ENCODE peak calls at places on chromosomes 6 and 20, in five cellular contexts. A is fibroblast of villous mesenchyme, Q is AG04450, D is left lung, I is choroid plexus epithelial cell. M is an unnamed sample.

GRCh38 chr20:38023181-38024085 is 9.8 kb downstream of the TTI1 start:
- DNase-seq in A (peak), Q (peak), D (no peak), I (peak), M (no peak)

GRCh38 chr20:49696594-49696993 is 17.1 kb downstream of the B4GALT5 start:
- DNase-seq in A (no peak), Q (no peak), D (no peak), I (no peak), M (peak)

GRCh38 chr6:80250391-80250997 is 144.0 kb downstream of the BCKDHB start:
- DNase-seq in A (peak), Q (no peak), D (no peak), I (peak), M (no peak)

GRCh38 chr20:57526067-57526884 is 1.3 kb upstream of the CTCFL start:
- DNase-seq in A (no peak), Q (no peak), D (no peak), I (no peak), M (no peak)

GRCh38 chr20:63884506-63885263 is 10.2 kb upstream of the DNAJC5 start:
- DNase-seq in A (no peak), Q (no peak), D (no peak), I (no peak), M (no peak)

GRCh38 chr20:48336647-48337046 is 491.2 kb downstream of the PREX1 start:
- DNase-seq in A (no peak), Q (no peak), D (no peak), I (no peak), M (no peak)

GRCh38 chr6:131083687-131084086 is 20.6 kb upstream of the EPB41L2 start:
- DNase-seq in A (peak), Q (no peak), D (no peak), I (no peak), M (no peak)

GRCh38 chr6:25645916-25646315 is 6.1 kb upstream of the SCGN start:
- DNase-seq in A (no peak), Q (no peak), D (no peak), I (no peak), M (no peak)

GRCh38 chr6:90938116-90938515 is 351.2 kb upstream of the MAP3K7 start:
- DNase-seq in A (peak), Q (no peak), D (no peak), I (no peak), M (peak)

GRCh38 chr20:5104479-5104878 is 15.3 kb downstream of the PCNA start:
- DNase-seq in A (no peak), Q (no peak), D (no peak), I (no peak), M (no peak)

GRCh38 chr6:22892452-22892851 is 323.1 kb downstream of the HDGFL1 start:
- DNase-seq in A (peak), Q (peak), D (no peak), I (peak), M (peak)

GRCh38 chr6:89989742-89990141 is 95.5 kb downstream of the GJA10 start:
- DNase-seq in A (peak), Q (peak), D (no peak), I (peak), M (no peak)

GRCh38 chr6:25137497-25137896 is 141.7 kb upstream of the CARMIL1 start:
- DNase-seq in A (no peak), Q (no peak), D (no peak), I (peak), M (peak)

GRCh38 chr20:51890003-51890402 is 87.7 kb upstream of the SALL4 start:
- DNase-seq in A (no peak), Q (no peak), D (no peak), I (no peak), M (no peak)

GRCh38 chr20:51490635-51491034 is 51.9 kb downstream of the NFATC2 start:
- DNase-seq in A (no peak), Q (no peak), D (no peak), I (no peak), M (no peak)

GRCh38 chr6:13283340-13283739 is 45.0 kb downstream of the TBC1D7 start:
- DNase-seq in A (no peak), Q (no peak), D (no peak), I (no peak), M (no peak)

GRCh38 chr6:109174911-109175310 is 79.6 kb downstream of the CEP57L1 start:
- DNase-seq in A (peak), Q (no peak), D (no peak), I (peak), M (no peak)

GRCh38 chr6:149212202-149212601 is 105.3 kb upstream of the TAB2 start:
- DNase-seq in A (no peak), Q (no peak), D (no peak), I (peak), M (no peak)

GRCh38 chr6:52697903-52698302 is 27.0 kb downstream of the TMEM14A start:
- DNase-seq in A (no peak), Q (no peak), D (no peak), I (peak), M (peak)

GRCh38 chr6:132663661-132664060 is 4.7 kb upstream of the TAAR1 start:
- DNase-seq in A (peak), Q (no peak), D (no peak), I (no peak), M (no peak)

GRCh38 chr20:50189681-50190250 is 864 bp upstream of the CEBPB start:
- DNase-seq in A (no peak), Q (no peak), D (peak), I (peak), M (no peak)

GRCh38 chr20:14992071-14992654 is 654.8 kb upstream of the FLRT3 start:
- DNase-seq in A (peak), Q (no peak), D (no peak), I (peak), M (peak)

GRCh38 chr6:105357147-105357546 is 45.7 kb downstream of the PREP start:
- DNase-seq in A (no peak), Q (no peak), D (no peak), I (no peak), M (no peak)

GRCh38 chr6:165059032-165059431 is 250.4 kb downstream of the C6orf118 start:
- DNase-seq in A (no peak), Q (no peak), D (no peak), I (peak), M (peak)

GRCh38 chr6:47524136-47524840 is 46.7 kb downstream of the CD2AP start:
- DNase-seq in A (no peak), Q (no peak), D (no peak), I (peak), M (no peak)

GRCh38 chr6:22025468-22026159 is 271.2 kb downstream of the PRL start:
- DNase-seq in A (peak), Q (peak), D (peak), I (peak), M (peak)

GRCh38 chr20:7744411-7744810 is 195.8 kb downstream of the HAO1 start:
- DNase-seq in A (peak), Q (peak), D (no peak), I (peak), M (peak)

GRCh38 chr6:129411092-129411491 is 298.9 kb downstream of the ARHGAP18 start:
- DNase-seq in A (no peak), Q (no peak), D (no peak), I (no peak), M (no peak)

GRCh38 chr6:46098678-46099077 is 31.1 kb upstream of the ENPP4 start:
- DNase-seq in A (no peak), Q (no peak), D (peak), I (no peak), M (no peak)

GRCh38 chr6:28542440-28543293 is 17.0 kb downstream of the GPX5 start:
- DNase-seq in A (peak), Q (peak), D (peak), I (peak), M (peak)

GRCh38 chr6:28544211-28544610 is 18.5 kb downstream of the GPX5 start:
- DNase-seq in A (no peak), Q (no peak), D (no peak), I (peak), M (no peak)

GRCh38 chr6:28545955-28546354 is 20.3 kb downstream of the GPX5 start:
- DNase-seq in A (no peak), Q (no peak), D (no peak), I (no peak), M (no peak)

GRCh38 chr6:28543671-28544131 is 18.0 kb downstream of the GPX5 start:
- DNase-seq in A (no peak), Q (no peak), D (no peak), I (peak), M (peak)

GRCh38 chr6:28541996-28542395 is 16.3 kb downstream of the GPX5 start:
- DNase-seq in A (no peak), Q (no peak), D (no peak), I (no peak), M (no peak)
- H3K4me3 ChIP-seq in A (no peak), Q (no peak), D (no peak), I (no peak), M (peak)

DNA sequence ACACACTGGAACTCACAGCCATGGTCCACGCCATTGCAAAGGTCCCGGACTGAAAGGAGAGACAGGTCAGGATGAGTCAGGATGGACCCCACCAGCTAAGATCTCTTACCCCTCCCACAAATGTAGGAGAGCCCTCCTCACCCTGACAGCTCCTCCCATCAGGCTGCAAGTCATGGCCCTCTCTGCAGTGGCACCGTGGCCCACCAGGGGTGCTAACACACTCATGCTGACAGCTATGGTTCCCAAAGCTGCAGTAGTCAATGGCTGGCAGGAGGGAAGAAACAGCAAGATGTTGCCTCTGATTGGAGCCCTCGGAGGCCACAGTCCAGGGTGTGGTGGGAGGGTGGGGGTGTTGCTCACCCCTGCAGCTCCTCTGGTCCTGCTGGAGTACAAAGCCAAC is 5.7 kb upstream of the RBPJL start:
- DNase-seq in A (no peak), Q (no peak), D (no peak), I (peak), M (peak)
- TF ChIP-seq CTCF in A (peak), Q (peak), D (peak), I (peak), M (peak)

GRCh38 chr6:53892707-53893106 is 97.9 kb downstream of the LRRC1 start:
- DNase-seq in A (no peak), Q (no peak), D (no peak), I (no peak), M (no peak)
- H3K4me3 ChIP-seq in A (no peak), Q (no peak), D (no peak), I (no peak), M (no peak)

DNA sequence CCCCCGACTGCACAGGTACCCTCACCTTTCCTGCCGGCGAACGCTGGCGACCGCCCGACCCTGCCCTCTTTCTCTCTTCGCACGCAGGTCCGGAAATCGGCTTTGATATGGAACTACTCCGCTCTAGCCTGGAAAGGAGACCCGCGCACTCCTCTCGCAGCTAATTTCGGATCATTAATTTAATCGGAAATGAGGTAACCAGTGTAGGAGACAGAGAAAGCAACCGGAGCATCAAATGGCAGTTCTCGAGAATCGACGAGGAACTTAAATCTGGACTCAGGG is 946 bp upstream of the ATXN1 start:
- DNase-seq in A (no peak), Q (no peak), D (no peak), I (no peak), M (no peak)
- TF ChIP-seq CTCF in A (no peak), Q (no peak), D (no peak), I (no peak), M (no peak)

GRCh38 chr6:6284231-6284966 is 36.1 kb downstream of the F13A1 start:
- DNase-seq in A (no peak), Q (no peak), D (no peak), I (no peak), M (no peak)

GRCh38 chr6:6285679-6286078 is 34.8 kb downstream of the F13A1 start:
- DNase-seq in A (no peak), Q (no peak), D (no peak), I (no peak), M (no peak)

GRCh38 chr6:6283747-6284146 is 36.7 kb downstream of the F13A1 start:
- DNase-seq in A (no peak), Q (no peak), D (no peak), I (no peak), M (no peak)

GRCh38 chr6:6293317-6293716 is 27.1 kb downstream of the F13A1 start:
- DNase-seq in A (no peak), Q (no peak), D (no peak), I (no peak), M (no peak)

GRCh38 chr6:6287415-6287814 is 33.0 kb downstream of the F13A1 start:
- DNase-seq in A (no peak), Q (no peak), D (no peak), I (no peak), M (no peak)
- H3K4me3 ChIP-seq in A (no peak), Q (no peak), D (no peak), I (no peak), M (no peak)

GRCh38 chr20:35002426-35003210 is 47.0 kb downstream of the MYH7B start:
- DNase-seq in A (no peak), Q (no peak), D (peak), I (no peak), M (no peak)

GRCh38 chr20:35003211-35004031 is 47.8 kb downstream of the MYH7B start:
- DNase-seq in A (no peak), Q (no peak), D (peak), I (no peak), M (no peak)

GRCh38 chr20:35000311-35000921 is 44.7 kb downstream of the MYH7B start:
- DNase-seq in A (no peak), Q (no peak), D (no peak), I (no peak), M (no peak)

GRCh38 chr20:35000922-35001595 is 45.4 kb downstream of the MYH7B start:
- DNase-seq in A (no peak), Q (no peak), D (no peak), I (no peak), M (no peak)

GRCh38 chr20:35001596-35002362 is 46.1 kb downstream of the MYH7B start:
- DNase-seq in A (no peak), Q (no peak), D (no peak), I (peak), M (peak)
- TF ChIP-seq CTCF in A (peak), Q (peak), D (no peak), I (peak), M (peak)

GRCh38 chr20:1225263-1225728 is 548 bp upstream of the RAD21L1 start:
- DNase-seq in A (no peak), Q (no peak), D (no peak), I (no peak), M (no peak)
- H3K4me3 ChIP-seq in A (peak), Q (peak), D (peak), I (peak), M (peak)

GRCh38 chr20:33076662-33077398 is 2.6 kb upstream of the BPIFB4 start:
- DNase-seq in A (no peak), Q (no peak), D (no peak), I (peak), M (no peak)
- TF ChIP-seq CTCF in A (peak), Q (peak), D (peak), I (peak), M (peak)

M was measured in epithelial cell of esophagus.